ENCODE peak calls at places on chromosomes 12 and 14, in five cellular contexts. N is iPS DF 6.9, P is WERI-Rb-1, Y is T follicular helper cell, L is heart left ventricle. T is an unnamed sample.

GRCh38 chr12:100553851-100554404 is 19.6 kb upstream of the GAS2L3 start:
- DNase-seq in N (no peak), P (peak; percentile 76), Y (no peak), L (no peak), T (no peak)

GRCh38 chr12:85369365-85370154 is 89.5 kb downstream of the ALX1 start:
- DNase-seq in N (no peak), P (no peak), Y (no peak), L (no peak), T (no peak)

GRCh38 chr12:27975222-27976136 is 2.9 kb upstream of the PTHLH start:
- DNase-seq in N (no peak), P (peak; percentile 9), Y (no peak), L (no peak), T (peak; percentile 29)

GRCh38 chr14:24816929-24817637 is 183.1 kb upstream of the GZMB start:
- DNase-seq in N (no peak), P (no peak), Y (no peak), L (peak; percentile 42), T (no peak)

GRCh38 chr12:93913845-93914244 is 234.5 kb upstream of the PLXNC1 start:
- DNase-seq in N (no peak), P (no peak), Y (no peak), L (no peak), T (no peak)

GRCh38 chr14:31291210-31291609 is 83.6 kb upstream of the HECTD1 start:
- DNase-seq in N (no peak), P (no peak), Y (no peak), L (no peak), T (peak; percentile 52)

GRCh38 chr12:96496944-96497343 is 7.6 kb downstream of the CFAP54 start:
- DNase-seq in N (no peak), P (no peak), Y (no peak), L (no peak), T (no peak)

GRCh38 chr12:68175566-68176033 is 16.1 kb upstream of the IFNG start:
- DNase-seq in N (no peak), P (no peak), Y (peak; percentile 60), L (no peak), T (no peak)

GRCh38 chr12:5428332-5429221 is 3.3 kb upstream of the NTF3 start:
- DNase-seq in N (no peak), P (peak; percentile 71), Y (no peak), L (no peak), T (peak; percentile 16)

GRCh38 chr14:72738181-72738611 is 155.7 kb downstream of the DPF3 start:
- DNase-seq in N (no peak), P (no peak), Y (no peak), L (peak; percentile 14), T (no peak)

GRCh38 chr14:76390621-76391020 is 14.7 kb downstream of the ESRRB start:
- DNase-seq in N (no peak), P (no peak), Y (no peak), L (no peak), T (no peak)

GRCh38 chr12:87142346-87142745 is 886.2 kb upstream of the MGAT4C start:
- DNase-seq in N (no peak), P (no peak), Y (no peak), L (no peak), T (no peak)

GRCh38 chr14:63499701-63500250 is 43.4 kb downstream of the PPP2R5E start:
- DNase-seq in N (no peak), P (no peak), Y (no peak), L (no peak), T (no peak)

T was measured in NB4.